ENCODE peak calls at places on chromosomes 3 and 15, in seven cellular contexts. X is K562, Y is GM12878, R is GM12891, T is GM12892, G is SK-N-SH, C is HepG2. L is an unnamed sample.

GRCh38 chr3:87732294-87732693 is 326.5 kb downstream of the CGGBP1 start:
- DNase-seq in C (no peak), Y (no peak), G (no peak), X (no peak), R (no peak), T (no peak), L (no peak)

GRCh38 chr3:60610441-60611112 is 640.7 kb downstream of the FHIT start:
- DNase-seq in G (no peak), T (no peak), Y (no peak), R (no peak), X (no peak), C (no peak), L (no peak)

GRCh38 chr3:134771962-134772361 is 23.1 kb upstream of the EPHB1 start:
- DNase-seq in Y (no peak), R (no peak), T (no peak), G (no peak), C (no peak), X (no peak), L (no peak)

GRCh38 chr15:96392380-96393208 is 62.1 kb downstream of the NR2F2 start:
- DNase-seq in R (no peak), C (no peak), G (no peak), X (peak), Y (no peak), T (no peak), L (no peak)

GRCh38 chr15:65305144-65305758 is 774 bp downstream of the RNU5B-1 start:
- DNase-seq in C (no peak), X (peak), Y (no peak), T (no peak), G (peak), R (no peak), L (no peak)

GRCh38 chr15:83626171-83626802 is 27.6 kb upstream of the ADAMTSL3 start:
- DNase-seq in T (no peak), C (no peak), Y (no peak), G (no peak), X (no peak), R (no peak), L (no peak)

GRCh38 chr3:73461582-73461981 is 163.2 kb downstream of the PDZRN3 start:
- DNase-seq in R (no peak), G (no peak), C (no peak), Y (no peak), X (no peak), T (no peak), L (no peak)

GRCh38 chr3:120568624-120569023 is 27.5 kb upstream of the NDUFB4 start:
- DNase-seq in G (no peak), X (no peak), C (no peak), R (no peak), Y (no peak), T (no peak), L (no peak)

GRCh38 chr3:160225181-160226025 is at the start of gene C3orf80:
- DNase-seq in Y (no peak), X (peak), R (peak), T (peak), C (peak), G (peak), L (peak)

GRCh38 chr3:120274739-120275167 is 10.3 kb downstream of the GPR156 start:
- DNase-seq in R (no peak), X (no peak), G (no peak), Y (no peak), C (peak), T (no peak), L (no peak)

GRCh38 chr3:156664285-156665178 is 9.9 kb upstream of the TIPARP start:
- DNase-seq in C (no peak), R (no peak), G (no peak), X (no peak), Y (no peak), T (no peak), L (no peak)

GRCh38 chr3:183774631-183775030 is 50.7 kb downstream of the MAP6D1 start:
- DNase-seq in Y (no peak), C (no peak), R (no peak), G (no peak), T (no peak), X (no peak), L (no peak)

GRCh38 chr15:37682304-37682703 is 252.1 kb upstream of the TMCO5A start:
- DNase-seq in R (no peak), X (peak), Y (no peak), C (peak), G (no peak), T (no peak), L (no peak)

GRCh38 chr3:126259411-126260391 is 79.3 kb upstream of the ALDH1L1 start:
- DNase-seq in R (no peak), T (no peak), Y (no peak), X (peak), C (peak), G (peak), L (no peak)

GRCh38 chr3:100045696-100046095 is 68.6 kb downstream of the FILIP1L start:
- DNase-seq in C (no peak), Y (no peak), G (no peak), T (no peak), X (no peak), R (no peak), L (peak)

GRCh38 chr3:99706410-99706809 is 68.0 kb downstream of the COL8A1 start:
- DNase-seq in C (no peak), R (no peak), T (no peak), X (no peak), G (no peak), Y (no peak), L (no peak)

GRCh38 chr3:174784206-174784934 is 74.8 kb upstream of the NAALADL2 start:
- DNase-seq in T (no peak), C (no peak), G (no peak), X (no peak), Y (no peak), R (no peak), L (no peak)

GRCh38 chr15:50884583-50884982 is 23.9 kb upstream of the AP4E1 start:
- DNase-seq in T (no peak), C (no peak), Y (no peak), X (no peak), G (no peak), R (no peak), L (no peak)

GRCh38 chr15:66101715-66102395 is 151.7 kb downstream of the MEGF11 start:
- DNase-seq in R (no peak), Y (no peak), X (no peak), T (no peak), G (no peak), C (no peak), L (no peak)

GRCh38 chr3:48434591-48435222 is 4.8 kb upstream of the PLXNB1 start:
- DNase-seq in X (no peak), T (no peak), Y (no peak), C (no peak), R (no peak), G (no peak), L (no peak)

GRCh38 chr3:133573629-133574194 is at the start of gene CDV3:
- DNase-seq in R (peak), G (peak), X (no peak), T (no peak), Y (no peak), C (no peak), L (no peak)

GRCh38 chr15:86555939-86556725 is 476.5 kb downstream of the AGBL1 start:
- DNase-seq in R (no peak), T (no peak), C (peak), G (no peak), Y (no peak), X (no peak), L (no peak)

GRCh38 chr15:82569834-82570233 is 29.6 kb upstream of the RPS17 start:
- DNase-seq in C (no peak), G (no peak), T (no peak), X (no peak), R (no peak), Y (no peak), L (no peak)

GRCh38 chr3:42055291-42055690 is 35.9 kb upstream of the TRAK1 start:
- DNase-seq in Y (no peak), T (no peak), G (no peak), X (no peak), C (peak), R (no peak), L (no peak)

GRCh38 chr3:193190387-193190786 is 50.6 kb upstream of the PLAAT1 start:
- DNase-seq in T (no peak), Y (no peak), R (peak), X (peak), C (peak), G (peak), L (peak)

GRCh38 chr3:99502871-99503270 is 135.5 kb upstream of the COL8A1 start:
- DNase-seq in X (no peak), T (no peak), C (no peak), Y (no peak), R (no peak), G (no peak), L (no peak)

GRCh38 chr3:11717301-11717700 is 73.6 kb upstream of the VGLL4 start:
- DNase-seq in Y (no peak), C (no peak), G (no peak), R (no peak), T (no peak), X (no peak), L (no peak)

GRCh38 chr3:4574426-4574965 is 81.3 kb downstream of the ITPR1 start:
- DNase-seq in R (no peak), Y (no peak), T (no peak), C (no peak), G (no peak), X (no peak), L (no peak)

GRCh38 chr3:4571690-4572334 is 78.7 kb downstream of the ITPR1 start:
- DNase-seq in C (peak), R (no peak), Y (no peak), G (no peak), T (no peak), X (peak), L (no peak)

GRCh38 chr3:4575413-4575812 is 82.3 kb downstream of the ITPR1 start:
- DNase-seq in X (no peak), G (no peak), C (no peak), R (no peak), T (no peak), Y (no peak), L (no peak)

GRCh38 chr3:4570840-4571621 is 77.9 kb downstream of the ITPR1 start:
- DNase-seq in X (no peak), C (peak), G (no peak), R (no peak), T (no peak), Y (no peak), L (no peak)

DNA sequence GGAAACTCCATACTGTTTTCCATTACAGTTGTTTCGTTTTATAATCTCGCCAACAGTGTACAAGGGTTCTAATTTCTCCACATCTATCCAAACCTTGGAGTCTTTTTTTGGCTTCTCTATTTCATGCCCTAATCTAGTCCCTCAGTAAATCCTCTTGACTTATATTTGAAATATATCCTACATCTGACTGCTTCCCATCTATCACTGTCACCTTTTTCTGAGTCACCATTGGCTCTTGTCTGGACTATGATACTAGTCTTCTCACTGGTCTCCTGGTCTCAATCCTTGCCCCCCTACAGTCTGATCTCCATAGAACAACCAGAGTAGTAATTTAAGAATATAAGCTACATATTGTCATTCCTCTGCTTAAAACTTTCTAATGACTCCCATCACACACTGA is 80.0 kb downstream of the ITPR1 start:
- DNase-seq in G (no peak), R (no peak), X (no peak), Y (no peak), T (no peak), C (no peak), L (no peak)
- TF ChIP-seq TAF1 in G (no peak), R (no peak), X (no peak), Y (no peak), T (no peak), C (no peak), L (no peak)

GRCh38 chr3:12753275-12754028 is 5.6 kb downstream of the TMEM40 start:
- DNase-seq in G (no peak), X (no peak), Y (no peak), T (no peak), R (no peak), C (no peak), L (no peak)

GRCh38 chr3:12752803-12753202 is 6.3 kb downstream of the TMEM40 start:
- DNase-seq in G (no peak), X (no peak), Y (peak), R (no peak), T (no peak), C (no peak), L (no peak)

GRCh38 chr3:12751548-12751947 is 7.5 kb downstream of the TMEM40 start:
- DNase-seq in C (peak), T (no peak), Y (no peak), R (no peak), X (no peak), G (no peak), L (no peak)

GRCh38 chr3:12750658-12751071 is 8.4 kb downstream of the TMEM40 start:
- DNase-seq in T (no peak), R (no peak), Y (peak), X (no peak), G (no peak), C (no peak), L (no peak)

GRCh38 chr3:12752111-12752510 is 6.9 kb downstream of the TMEM40 start:
- DNase-seq in C (no peak), X (no peak), T (no peak), G (no peak), Y (no peak), R (no peak), L (no peak)
- TF ChIP-seq TAF1 in C (no peak), X (no peak), T (no peak), G (no peak), Y (no peak), R (no peak), L (no peak)

GRCh38 chr3:148460686-148461085 is 237.0 kb upstream of the AGTR1 start:
- DNase-seq in T (no peak), X (no peak), C (peak), G (no peak), R (no peak), Y (no peak), L (no peak)
- TF ChIP-seq TAF1 in T (no peak), X (no peak), C (no peak), G (no peak), R (no peak), Y (no peak), L (no peak)

GRCh38 chr15:40795019-40795418 is 11.9 kb upstream of the ZFYVE19 start:
- DNase-seq in R (no peak), X (no peak), Y (no peak), C (no peak), G (no peak), T (no peak), L (no peak)
- TF ChIP-seq TAF1 in R (no peak), X (no peak), Y (no peak), C (no peak), G (no peak), T (no peak), L (no peak)

L was measured in H1.